ENCODE peak calls at places on chromosomes 1 and 21, in eight cellular contexts. Z is astrocyte, K is tibial artery, C is fibroblast of lung, U is body of pancreas, D is neural progenitor cell, J is psoas muscle, G is A549. T is an unnamed sample.
A peak's percentile ranks its signal among the peaks of the same experiment; 100 is the strongest.

GRCh38 chr1:167973832-167974231 is 37.0 kb upstream of the MPC2 start:
- DNase-seq in Z (no peak), K (no peak), C (no peak), U (no peak), D (no peak), J (no peak), G (no peak), T (peak; percentile 34)

GRCh38 chr1:37393173-37393572 is 81.2 kb upstream of the ZC3H12A start:
- DNase-seq in Z (no peak), K (no peak), C (no peak), U (no peak), D (no peak), J (no peak), G (no peak), T (no peak)

GRCh38 chr1:89760496-89760895 is 60.3 kb upstream of the LRRC8D start:
- DNase-seq in Z (no peak), K (no peak), C (no peak), U (no peak), D (no peak), J (no peak), G (no peak), T (no peak)

GRCh38 chr1:37808369-37809319 is 636 bp upstream of the YRDC start:
- DNase-seq in Z (peak; percentile 60), K (peak; percentile 82), C (peak; percentile 77), U (peak; percentile 92), D (peak; percentile 63), J (peak; percentile 76), G (peak; percentile 70), T (peak; percentile 87)

GRCh38 chr1:37958690-37959089 is 11.8 kb upstream of the INPP5B start:
- DNase-seq in Z (peak; percentile 95), K (no peak), C (peak; percentile 42), U (no peak), D (no peak), J (no peak), G (peak; percentile 30), T (peak; percentile 52)

GRCh38 chr1:221419513-221420088 is 322.3 kb downstream of the DUSP10 start:
- DNase-seq in Z (peak; percentile 96), K (no peak), C (peak; percentile 88), U (no peak), D (no peak), J (no peak), G (no peak), T (peak; percentile 25)

GRCh38 chr1:114854693-114855320 is at the start of gene SYCP1:
- DNase-seq in Z (no peak), K (no peak), C (no peak), U (no peak), D (peak; percentile 6), J (no peak), G (no peak), T (no peak)

GRCh38 chr1:18480315-18481189 is at the start of gene KLHDC7A:
- DNase-seq in Z (no peak), K (peak; percentile 29), C (no peak), U (peak; percentile 88), D (peak; percentile 75), J (no peak), G (peak; percentile 70), T (no peak)

GRCh38 chr1:230280054-230280795 is 145.9 kb downstream of the PGBD5 start:
- DNase-seq in Z (no peak), K (peak; percentile 50), C (no peak), U (no peak), D (no peak), J (no peak), G (no peak), T (no peak)

GRCh38 chr21:16838330-16838729 is 674.5 kb upstream of the CXADR start:
- DNase-seq in Z (peak; percentile 46), K (no peak), C (peak; percentile 52), U (no peak), D (no peak), J (no peak), G (no peak), T (peak; percentile 37)

GRCh38 chr1:151970128-151970527 is 23.5 kb downstream of the S100A10 start:
- DNase-seq in Z (no peak), K (no peak), C (no peak), U (no peak), D (no peak), J (no peak), G (no peak), T (no peak)

GRCh38 chr1:151966061-151966460 is 27.6 kb downstream of the S100A10 start:
- DNase-seq in Z (no peak), K (no peak), C (no peak), U (no peak), D (no peak), J (no peak), G (no peak), T (no peak)

GRCh38 chr1:151968058-151968457 is 25.6 kb downstream of the S100A10 start:
- DNase-seq in Z (no peak), K (no peak), C (peak; percentile 63), U (peak; percentile 43), D (peak; percentile 62), J (no peak), G (peak; percentile 74), T (peak; percentile 58)

GRCh38 chr1:151970641-151971040 is 23.0 kb downstream of the S100A10 start:
- DNase-seq in Z (no peak), K (no peak), C (no peak), U (no peak), D (no peak), J (no peak), G (peak; percentile 85), T (peak; percentile 49)

GRCh38 chr1:151968791-151969399 is 24.8 kb downstream of the S100A10 start:
- DNase-seq in Z (no peak), K (no peak), C (no peak), U (no peak), D (no peak), J (no peak), G (peak; percentile 60), T (no peak)
- TF ChIP-seq CTCF in Z (no peak), K (no peak), C (no peak), U (no peak), D (peak; percentile 5), J (no peak), G (peak; percentile 59), T (no peak)

GRCh38 chr1:20604678-20605077 is 15.8 kb downstream of the CDA start:
- DNase-seq in Z (no peak), K (no peak), C (no peak), U (no peak), D (no peak), J (no peak), G (peak; percentile 28), T (no peak)

GRCh38 chr1:20600156-20600555 is 11.3 kb downstream of the CDA start:
- DNase-seq in Z (no peak), K (no peak), C (no peak), U (no peak), D (no peak), J (no peak), G (no peak), T (no peak)

GRCh38 chr1:20602851-20603450 is 14.1 kb downstream of the CDA start:
- DNase-seq in Z (no peak), K (no peak), C (no peak), U (no peak), D (no peak), J (no peak), G (no peak), T (no peak)

GRCh38 chr1:20603473-20604464 is 14.9 kb downstream of the CDA start:
- DNase-seq in Z (peak; percentile 94), K (no peak), C (peak; percentile 60), U (no peak), D (no peak), J (no peak), G (peak; percentile 84), T (no peak)

DNA sequence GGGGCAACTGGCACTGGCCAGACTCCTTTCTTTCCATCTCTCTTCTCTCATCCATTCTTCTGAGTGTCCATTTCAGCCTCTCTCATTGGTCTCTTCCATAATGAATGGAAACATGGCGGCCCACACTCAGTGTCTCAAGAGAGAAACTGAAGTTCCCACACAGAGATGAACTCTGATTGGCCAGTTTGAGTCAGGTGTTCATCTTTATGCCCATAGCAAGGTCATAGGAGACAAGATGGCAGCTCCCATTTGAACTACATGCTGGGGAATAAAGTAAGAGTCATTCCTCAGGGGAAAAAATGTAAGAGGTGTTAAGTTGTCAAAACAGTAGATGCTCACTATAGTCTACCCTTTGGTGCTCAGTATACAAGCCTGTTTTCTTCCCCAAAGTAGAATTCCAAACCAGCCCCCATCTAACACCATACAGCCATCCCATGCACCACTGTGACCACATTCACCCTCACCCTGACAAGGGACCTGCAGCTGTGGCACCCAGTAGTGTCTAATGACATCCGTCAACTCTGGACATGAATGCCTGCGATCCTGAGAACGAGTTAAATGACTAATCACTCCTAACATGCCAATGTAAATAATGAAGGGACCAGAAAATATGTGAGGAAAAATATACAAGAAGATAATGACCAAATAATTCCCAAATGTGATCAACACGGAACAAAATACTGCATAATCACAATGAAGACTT is 12.4 kb downstream of the CDA start:
- DNase-seq in Z (peak; percentile 61), K (no peak), C (peak; percentile 28), U (no peak), D (no peak), J (no peak), G (no peak), T (no peak)
- H3K27ac ChIP-seq in Z (peak overlapping the region; percentile 48), K (no peak overlapping the region), C (no peak overlapping the region), U (no peak overlapping the region), D (no peak overlapping the region), J (no peak overlapping the region), G (peak overlapping the region; percentile 89), T (no peak overlapping the region)

GRCh38 chr21:15060776-15061175 is 4.0 kb downstream of the NRIP1 start:
- DNase-seq in Z (peak; percentile 51), K (no peak), C (no peak), U (no peak), D (no peak), J (no peak), G (no peak), T (no peak)
- H3K4me1 ChIP-seq in Z (peaks cover 40% of the 10 kb centered on the region), K (peaks cover 43% of the 10 kb centered on the region), C (peaks cover 5% of the 10 kb centered on the region), U (peaks cover 67% of the 10 kb centered on the region), D (peaks cover 56% of the 10 kb centered on the region), J (peaks cover 72% of the 10 kb centered on the region), G (peaks cover 35% of the 10 kb centered on the region), T (peaks cover 44% of the 10 kb centered on the region)

GRCh38 chr1:59078866-59079265 is 218.0 kb upstream of the FGGY start:
- DNase-seq in Z (no peak), K (no peak), C (no peak), U (no peak), D (no peak), J (no peak), G (no peak), T (no peak)

GRCh38 chr1:59075021-59075420 is 221.9 kb upstream of the FGGY start:
- DNase-seq in Z (no peak), K (no peak), C (no peak), U (no peak), D (peak; percentile 65), J (no peak), G (no peak), T (no peak)

GRCh38 chr1:59077739-59078503 is 219.0 kb upstream of the FGGY start:
- DNase-seq in Z (no peak), K (no peak), C (no peak), U (no peak), D (peak; percentile 26), J (no peak), G (no peak), T (peak; percentile 54)

GRCh38 chr1:59074574-59074973 is 222.3 kb upstream of the FGGY start:
- DNase-seq in Z (no peak), K (no peak), C (no peak), U (no peak), D (no peak), J (no peak), G (no peak), T (no peak)

DNA sequence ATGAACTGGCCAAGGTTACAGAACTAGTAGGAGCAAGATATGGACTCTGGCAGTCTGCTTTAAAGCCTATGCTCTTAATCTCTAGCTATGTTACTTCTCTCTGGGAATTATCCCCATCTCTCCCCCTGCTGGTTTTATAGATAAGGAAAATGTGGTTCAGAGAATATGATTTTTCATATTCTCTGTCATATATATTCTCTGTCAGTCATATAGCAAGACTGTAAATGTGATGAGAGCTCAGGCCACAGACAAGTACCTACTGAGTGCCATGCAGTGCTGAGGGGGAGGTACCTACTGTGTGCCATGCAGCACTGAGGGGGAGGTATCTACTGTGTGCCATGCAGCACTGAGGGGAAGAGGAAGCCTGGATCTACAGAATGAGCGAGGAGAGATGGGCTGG is 220.3 kb upstream of the FGGY start:
- DNase-seq in Z (no peak), K (no peak), C (peak; percentile 55), U (no peak), D (no peak), J (no peak), G (peak; percentile 9), T (no peak)
- TF ChIP-seq CTCF in Z (peak; percentile 11), K (peak; percentile 41), C (peak; percentile 46), U (peak; percentile 45), D (no peak), J (peak; percentile 23), G (peak; percentile 22), T (peak; percentile 29)